ENCODE peak calls at places on chromosomes 11 and 22, in five cellular contexts. One of them, this sample, is unnamed.

GRCh38 chr11:28793282-28793738 is 685.1 kb downstream of the METTL15 start:
- DNase-seq in H1: no peak
- DNase-seq in A549: no peak
- DNase-seq in K562: no peak
- DNase-seq in HepG2: no peak
- DNase-seq in this sample: no peak

GRCh38 chr11:134439181-134439580 is 27.1 kb upstream of the B3GAT1 start:
- DNase-seq in H1: no peak
- DNase-seq in A549: no peak
- DNase-seq in K562: no peak
- DNase-seq in HepG2: no peak
- DNase-seq in this sample: no peak

GRCh38 chr11:70112017-70112434 is 33.9 kb downstream of the ANO1 start:
- DNase-seq in H1: no peak
- DNase-seq in A549: no peak
- DNase-seq in K562: no peak
- DNase-seq in HepG2: no peak
- DNase-seq in this sample: no peak

GRCh38 chr11:104333977-104334376 is 170.0 kb upstream of the PDGFD start:
- DNase-seq in H1: no peak
- DNase-seq in A549: peak
- DNase-seq in K562: no peak
- DNase-seq in HepG2: peak
- DNase-seq in this sample: no peak

GRCh38 chr11:106076421-106076922 is 675 bp downstream of the KBTBD3 start:
- DNase-seq in H1: no peak
- DNase-seq in A549: no peak
- DNase-seq in K562: no peak
- DNase-seq in HepG2: no peak
- DNase-seq in this sample: no peak

GRCh38 chr11:2320591-2321310 is 18.9 kb downstream of the TSPAN32 start:
- DNase-seq in H1: no peak
- DNase-seq in A549: no peak
- DNase-seq in K562: no peak
- DNase-seq in HepG2: no peak
- DNase-seq in this sample: no peak

GRCh38 chr11:2581931-2582435 is 117.8 kb downstream of the KCNQ1OT1 start:
- DNase-seq in H1: no peak
- DNase-seq in A549: no peak
- DNase-seq in K562: no peak
- DNase-seq in HepG2: no peak
- DNase-seq in this sample: no peak

GRCh38 chr22:50576070-50576469 is 2.2 kb downstream of the CPT1B start:
- DNase-seq in H1: no peak
- DNase-seq in A549: peak
- DNase-seq in K562: peak
- DNase-seq in HepG2: peak
- DNase-seq in this sample: peak

GRCh38 chr11:95891423-95892177 is 32.3 kb downstream of the MTMR2 start:
- DNase-seq in H1: no peak
- DNase-seq in A549: no peak
- DNase-seq in K562: no peak
- DNase-seq in HepG2: no peak
- DNase-seq in this sample: peak

GRCh38 chr22:25404923-25405853 is 159.3 kb upstream of the GRK3 start:
- DNase-seq in H1: no peak
- DNase-seq in A549: peak
- DNase-seq in K562: peak
- DNase-seq in HepG2: peak
- DNase-seq in this sample: peak

GRCh38 chr11:129815596-129816461 is at the start of gene TMEM45B:
- DNase-seq in H1: no peak
- DNase-seq in A549: no peak
- DNase-seq in K562: no peak
- DNase-seq in HepG2: no peak
- DNase-seq in this sample: no peak

GRCh38 chr22:43241138-43241597 is 54.2 kb upstream of the TTLL12 start:
- DNase-seq in H1: no peak
- DNase-seq in A549: no peak
- DNase-seq in K562: peak
- DNase-seq in HepG2: peak
- DNase-seq in this sample: no peak

GRCh38 chr11:3000032-3000961 is 8.2 kb upstream of the NAP1L4 start:
- DNase-seq in H1: no peak
- DNase-seq in A549: no peak
- DNase-seq in K562: no peak
- DNase-seq in HepG2: no peak
- DNase-seq in this sample: peak

GRCh38 chr22:50521710-50522109 is 3.7 kb downstream of the SCO2 start:
- DNase-seq in H1: no peak
- DNase-seq in A549: no peak
- DNase-seq in K562: no peak
- DNase-seq in HepG2: no peak
- DNase-seq in this sample: no peak

GRCh38 chr22:36577019-36577418 is 48.1 kb upstream of the EIF3D start:
- DNase-seq in H1: no peak
- DNase-seq in A549: peak
- DNase-seq in K562: no peak
- DNase-seq in HepG2: peak
- DNase-seq in this sample: peak

GRCh38 chr11:118241191-118242098 is 10.7 kb downstream of the MPZL3 start:
- DNase-seq in H1: no peak
- DNase-seq in A549: no peak
- DNase-seq in K562: peak
- DNase-seq in HepG2: peak
- DNase-seq in this sample: no peak
- TF ChIP-seq RFX5 in H1: no peak
- TF ChIP-seq RFX5 in A549: no peak
- TF ChIP-seq RFX5 in K562: no peak
- TF ChIP-seq RFX5 in HepG2: no peak
- TF ChIP-seq RFX5 in this sample: no peak

GRCh38 chr11:26655287-26655686 is 66.6 kb downstream of the SLC5A12 start:
- DNase-seq in H1: no peak
- DNase-seq in A549: no peak
- DNase-seq in K562: no peak
- DNase-seq in HepG2: no peak
- DNase-seq in this sample: no peak

GRCh38 chr11:26651916-26652315 is 69.9 kb downstream of the SLC5A12 start:
- DNase-seq in H1: no peak
- DNase-seq in A549: no peak
- DNase-seq in K562: no peak
- DNase-seq in HepG2: no peak
- DNase-seq in this sample: no peak

DNA sequence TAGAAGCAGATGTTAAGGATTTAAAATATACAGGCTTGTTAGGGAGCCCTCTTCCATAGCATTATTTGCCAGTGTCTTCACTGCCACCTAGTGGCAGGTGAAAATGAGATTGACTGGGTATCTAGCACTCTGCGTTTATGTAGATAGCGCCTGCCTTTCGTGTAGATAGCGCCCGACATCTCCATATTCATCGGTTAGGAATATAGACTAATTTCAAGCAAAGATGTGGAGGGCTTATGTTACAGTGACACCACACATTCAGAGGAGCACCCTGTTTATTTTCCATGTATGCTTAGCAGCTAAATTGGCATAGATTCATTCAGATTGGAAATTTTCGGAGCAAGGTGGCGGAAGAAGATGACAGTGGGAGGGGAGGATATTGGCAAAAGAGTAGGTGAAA is 72.0 kb downstream of the SLC5A12 start:
- DNase-seq in H1: no peak
- DNase-seq in A549: peak
- DNase-seq in K562: peak
- DNase-seq in HepG2: peak
- DNase-seq in this sample: peak
- TF ChIP-seq MAFK in H1: no peak
- TF ChIP-seq MAFK in A549: no peak
- TF ChIP-seq MAFK in K562: no peak
- TF ChIP-seq MAFK in HepG2: no peak
- TF ChIP-seq MAFK in this sample: no peak

DNA sequence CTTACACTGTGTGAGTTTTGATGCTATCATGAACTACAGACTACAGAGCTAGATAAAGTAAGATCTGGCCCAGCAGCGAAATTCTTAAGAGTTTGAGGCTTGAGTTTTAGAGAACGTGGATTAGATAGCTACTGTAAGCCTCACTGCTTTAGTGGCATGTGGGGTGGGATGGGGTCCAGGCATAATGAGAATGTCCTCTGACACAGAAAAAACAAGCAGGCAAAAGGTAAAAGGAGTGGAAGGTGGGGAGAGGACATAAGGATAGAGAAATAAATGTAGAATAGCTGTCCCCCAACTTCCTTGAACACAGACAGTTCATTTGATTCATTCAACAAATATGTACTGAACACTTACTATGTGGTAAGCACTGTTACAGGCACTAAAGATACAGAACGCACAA is 324.5 kb upstream of the PITPNB start:
- DNase-seq in H1: no peak
- DNase-seq in A549: no peak
- DNase-seq in K562: no peak
- DNase-seq in HepG2: no peak
- DNase-seq in this sample: no peak
- TF ChIP-seq RFX5 in H1: no peak
- TF ChIP-seq RFX5 in A549: no peak
- TF ChIP-seq RFX5 in K562: no peak
- TF ChIP-seq RFX5 in HepG2: no peak
- TF ChIP-seq RFX5 in this sample: no peak

DNA sequence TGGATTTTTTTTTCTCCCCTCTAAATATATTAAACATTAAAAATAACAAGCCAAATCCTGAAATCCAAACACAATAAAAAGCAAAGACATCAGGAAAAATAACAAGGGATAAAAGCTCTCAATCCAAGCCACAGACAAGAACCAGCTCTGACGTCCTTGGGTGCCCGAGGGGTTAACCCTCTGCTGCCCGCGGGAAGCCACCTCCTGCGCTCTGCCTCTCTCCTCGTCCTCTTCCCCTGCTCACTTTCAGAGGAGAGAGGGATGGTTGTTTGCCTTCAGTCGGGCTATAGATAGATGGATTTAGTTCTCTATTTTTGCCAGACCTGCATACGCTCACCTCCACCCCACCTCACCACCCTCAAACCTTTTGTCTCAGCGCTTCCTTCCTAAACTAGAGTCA is 142.7 kb upstream of the HSD17B12 start:
- DNase-seq in H1: no peak
- DNase-seq in A549: no peak
- DNase-seq in K562: no peak
- DNase-seq in HepG2: no peak
- DNase-seq in this sample: no peak
- TF ChIP-seq MAFK in H1: no peak
- TF ChIP-seq MAFK in A549: no peak
- TF ChIP-seq MAFK in K562: no peak
- TF ChIP-seq MAFK in HepG2: no peak
- TF ChIP-seq MAFK in this sample: no peak

GRCh38 chr11:19742595-19743292 is 30.1 kb downstream of the NAV2 start:
- DNase-seq in H1: peak
- DNase-seq in A549: peak
- DNase-seq in K562: peak
- DNase-seq in HepG2: peak
- DNase-seq in this sample: peak
- TF ChIP-seq RFX5 in H1: no peak
- TF ChIP-seq RFX5 in A549: no peak
- TF ChIP-seq RFX5 in K562: no peak
- TF ChIP-seq RFX5 in HepG2: no peak
- TF ChIP-seq RFX5 in this sample: no peak

GRCh38 chr22:38886333-38886732 is 14.3 kb upstream of the CBX6 start:
- DNase-seq in H1: no peak
- DNase-seq in A549: no peak
- DNase-seq in K562: peak
- DNase-seq in HepG2: no peak
- DNase-seq in this sample: no peak
- TF ChIP-seq MAFK in H1: no peak
- TF ChIP-seq MAFK in A549: no peak
- TF ChIP-seq MAFK in K562: no peak
- TF ChIP-seq MAFK in HepG2: no peak
- TF ChIP-seq MAFK in this sample: no peak

DNA sequence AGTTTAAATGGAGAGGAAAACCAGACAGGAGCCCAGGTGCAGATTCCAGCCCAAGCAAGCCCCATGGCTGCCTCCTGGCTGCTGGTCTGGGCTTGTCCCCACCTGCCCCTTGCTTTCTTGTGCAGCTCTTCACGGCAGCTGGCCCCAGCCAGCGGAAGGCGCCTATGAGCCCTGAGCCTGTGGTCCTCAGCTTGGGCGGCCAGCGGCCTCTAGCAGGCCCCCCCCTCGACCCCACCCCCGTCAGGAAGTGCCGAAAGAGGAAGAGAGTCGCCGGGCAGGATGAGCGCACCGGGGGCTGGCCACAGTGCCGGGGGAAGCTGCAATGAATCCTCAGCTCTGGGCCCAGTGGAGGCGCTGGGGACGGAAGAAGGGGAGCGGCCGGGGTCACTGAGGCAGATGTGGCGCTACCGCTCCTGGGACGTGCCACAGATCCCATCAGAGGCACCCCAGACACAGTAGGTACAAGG is 2.1 kb upstream of the DGKZ start:
- DNase-seq in H1: no peak
- DNase-seq in A549: no peak
- DNase-seq in K562: no peak
- DNase-seq in HepG2: no peak
- DNase-seq in this sample: no peak
- TF ChIP-seq RFX5 in H1: no peak
- TF ChIP-seq RFX5 in A549: no peak
- TF ChIP-seq RFX5 in K562: no peak
- TF ChIP-seq RFX5 in HepG2: no peak
- TF ChIP-seq RFX5 in this sample: no peak

GRCh38 chr22:32836286-32836859 is 34.9 kb downstream of the TIMP3 start:
- DNase-seq in H1: no peak
- DNase-seq in A549: peak
- DNase-seq in K562: peak
- DNase-seq in HepG2: peak
- DNase-seq in this sample: peak
- TF ChIP-seq MAFK in H1: no peak
- TF ChIP-seq MAFK in A549: no peak
- TF ChIP-seq MAFK in K562: no peak
- TF ChIP-seq MAFK in HepG2: no peak
- TF ChIP-seq MAFK in this sample: no peak

This sample was measured in IMR-90.